ENCODE peak calls at places on chromosomes 3 and 15, in six cellular contexts. B, H, T, V, C and U are unnamed samples.
A peak's percentile ranks its signal among the peaks of the same experiment; 100 is the strongest.

GRCh38 chr3:193897288-193897687 is 238.7 kb upstream of the HES1 start:
- DNase-seq in B (no peak), C (no peak), H (no peak), V (no peak), T (no peak), U (no peak)

GRCh38 chr3:11168881-11169805 is 14.8 kb downstream of the HRH1 start:
- DNase-seq in V (no peak), C (no peak), B (no peak), H (no peak), T (no peak), U (no peak)

GRCh38 chr15:90885432-90886290 is 1.4 kb downstream of the FES start:
- DNase-seq in C (peak; percentile 69), H (peak; percentile 83), T (peak; percentile 91), V (peak; percentile 80), B (peak; percentile 73), U (no peak)

GRCh38 chr3:43584043-43584826 is 37.6 kb downstream of the ANO10 start:
- DNase-seq in C (no peak), B (no peak), T (no peak), V (no peak), H (no peak), U (no peak)

GRCh38 chr3:120773932-120774331 is 31.4 kb downstream of the GTF2E1 start:
- DNase-seq in C (no peak), V (no peak), H (no peak), B (no peak), T (no peak), U (no peak)

GRCh38 chr3:163971861-163972260 is 1106.4 kb downstream of the SI start:
- DNase-seq in V (no peak), B (no peak), C (no peak), T (no peak), H (no peak), U (no peak)

GRCh38 chr3:109396811-109397210 is 59.5 kb upstream of the DPPA4 start:
- DNase-seq in C (peak; percentile 21), H (no peak), B (no peak), T (no peak), V (no peak), U (no peak)

GRCh38 chr15:45346381-45346780 is 32.0 kb downstream of the GATM start:
- DNase-seq in H (no peak), B (no peak), C (no peak), V (no peak), T (no peak), U (no peak)

GRCh38 chr15:48963524-48964113 is at the start of gene SHC4:
- DNase-seq in H (peak; percentile 70), C (peak; percentile 85), T (peak; percentile 67), V (no peak), B (no peak), U (no peak)

GRCh38 chr3:59749291-59749690 is 699.5 kb upstream of the CFAP20DC start:
- DNase-seq in V (peak; percentile 18), C (no peak), B (no peak), H (no peak), T (no peak), U (no peak)

GRCh38 chr3:41148446-41148845 is 50.9 kb upstream of the CTNNB1 start:
- DNase-seq in H (no peak), B (no peak), V (no peak), C (no peak), T (no peak), U (no peak)

GRCh38 chr3:63413523-63413922 is 135.4 kb downstream of the SYNPR start:
- DNase-seq in V (no peak), C (no peak), B (no peak), H (no peak), T (no peak), U (no peak)

GRCh38 chr15:94453227-94453626 is 221.9 kb downstream of the MCTP2 start:
- DNase-seq in C (peak; percentile 47), B (no peak), V (no peak), T (no peak), H (no peak), U (no peak)

GRCh38 chr3:169661567-169662214 is 1.8 kb downstream of the MECOM start:
- DNase-seq in H (no peak), V (no peak), C (peak; percentile 65), T (peak; percentile 76), B (no peak), U (no peak)

GRCh38 chr15:47609693-47610092 is 107.6 kb upstream of the SEMA6D start:
- DNase-seq in H (no peak), B (no peak), C (no peak), V (no peak), T (no peak), U (no peak)

GRCh38 chr15:51585953-51586352 is 36.6 kb downstream of the DMXL2 start:
- DNase-seq in H (no peak), V (no peak), B (no peak), T (no peak), C (no peak), U (no peak)

GRCh38 chr3:60743631-60744164 is 507.6 kb downstream of the FHIT start:
- DNase-seq in H (no peak), V (no peak), T (no peak), C (peak; percentile 81), B (no peak), U (no peak)

GRCh38 chr3:128009952-128010846 is 42.0 kb upstream of the SEC61A1 start:
- DNase-seq in T (no peak), V (no peak), C (no peak), B (no peak), H (no peak), U (no peak)

GRCh38 chr3:9339750-9340449 is 23.0 kb upstream of the THUMPD3 start:
- DNase-seq in B (no peak), T (no peak), H (no peak), C (no peak), V (no peak), U (no peak)

DNA sequence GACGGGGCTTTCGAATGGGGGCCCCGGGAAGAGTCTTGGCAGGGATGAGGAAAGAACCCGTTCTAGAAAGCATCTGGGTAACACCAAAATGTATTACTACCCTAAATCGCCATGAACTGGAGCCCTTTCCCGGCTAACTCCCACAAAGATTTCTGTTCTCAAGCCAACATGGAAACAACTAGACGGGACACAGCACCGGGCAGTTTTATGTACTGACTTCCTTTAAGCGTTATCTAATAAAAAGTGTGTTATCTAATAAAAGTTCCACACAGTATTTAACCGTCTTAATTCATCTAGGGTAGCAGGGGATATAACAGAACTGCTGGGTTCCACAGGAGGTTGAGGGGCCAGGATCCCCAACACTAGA is 308 bp upstream of the C3orf62 start:
- DNase-seq in H (no peak), T (no peak), B (no peak), V (no peak), C (no peak), U (no peak)
- H3K4me3 ChIP-seq in H (peak overlapping the region; percentile 65), T (peak overlapping the region; percentile 54), B (peak overlapping the region; percentile 45), V (peak overlapping the region; percentile 60), C (no peak overlapping the region), U (peak overlapping the region; percentile 64)

DNA sequence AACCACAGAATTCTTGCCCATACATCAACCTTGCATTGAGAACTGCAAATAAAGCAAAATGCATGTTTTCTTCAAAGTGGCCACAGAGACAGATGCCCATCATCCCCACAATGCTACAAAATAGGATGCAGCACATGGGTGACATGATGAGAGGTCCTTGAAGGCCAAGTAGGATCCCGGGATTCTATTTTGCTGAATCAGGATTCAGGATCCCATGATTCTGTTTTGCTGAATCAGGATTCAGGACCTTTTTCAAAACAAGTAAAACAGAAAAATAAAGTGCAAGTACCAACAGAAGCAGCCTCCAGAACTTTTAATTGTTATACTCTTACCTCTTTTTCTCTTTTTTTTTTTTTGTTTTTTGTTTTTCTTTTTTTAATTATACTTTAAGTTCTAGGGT is 242.1 kb upstream of the NR2E3 start:
- DNase-seq in V (no peak), B (no peak), C (no peak), T (no peak), H (no peak), U (no peak)
- H3K27ac ChIP-seq in V (no peak overlapping the region), B (no peak overlapping the region), C (no peak overlapping the region), T (no peak overlapping the region), H (no peak overlapping the region), U (no peak overlapping the region)

GRCh38 chr3:71983694-71984093 is 198.7 kb upstream of the PROK2 start:
- DNase-seq in B (no peak), C (no peak), V (no peak), T (no peak), H (no peak), U (no peak)

GRCh38 chr3:71987089-71987735 is 202.3 kb upstream of the PROK2 start:
- DNase-seq in C (peak; percentile 68), V (no peak), B (no peak), T (no peak), H (no peak), U (no peak)

GRCh38 chr3:71987828-71988227 is 202.9 kb upstream of the PROK2 start:
- DNase-seq in T (no peak), B (no peak), H (no peak), C (peak; percentile 45), V (no peak), U (no peak)

GRCh38 chr3:71989165-71989564 is 204.2 kb upstream of the PROK2 start:
- DNase-seq in H (no peak), T (no peak), C (peak; percentile 44), V (no peak), B (no peak), U (no peak)

DNA sequence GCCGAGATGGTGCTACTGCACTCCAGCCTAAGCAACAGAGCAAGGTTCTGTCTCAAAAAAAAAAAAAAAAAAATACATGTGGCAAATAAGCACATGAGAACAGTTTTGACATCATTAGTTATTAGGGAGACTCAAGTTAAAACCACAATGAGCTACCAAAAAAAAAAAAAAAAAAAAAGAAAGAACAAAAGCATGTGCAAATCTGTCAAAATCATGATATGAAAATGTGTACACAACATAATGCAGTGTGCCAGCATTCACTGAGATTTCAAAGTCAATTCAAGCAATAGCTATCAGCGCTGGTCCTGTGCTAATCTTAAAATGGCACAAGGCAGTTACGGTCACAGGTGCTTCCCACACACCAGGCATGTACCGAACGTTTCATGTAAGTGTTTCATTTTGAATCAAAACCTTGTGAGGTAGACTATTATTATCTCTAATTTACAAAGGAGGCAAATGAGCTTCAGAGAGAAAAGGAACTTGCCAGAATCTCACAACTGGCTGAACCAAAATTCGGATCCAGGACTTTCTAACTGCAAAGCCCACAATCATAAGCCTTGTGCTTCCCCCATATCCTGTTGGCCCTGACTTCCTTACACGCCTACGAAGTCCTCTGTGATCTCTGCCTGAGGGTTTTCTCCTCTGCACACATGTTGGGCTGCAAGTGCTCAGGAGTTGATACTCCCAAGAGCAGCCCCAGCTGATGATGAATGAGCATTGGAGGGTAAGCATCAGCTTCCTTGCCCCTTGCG is 200.1 kb upstream of the PROK2 start:
- DNase-seq in H (no peak), V (no peak), B (no peak), C (no peak), T (no peak), U (no peak)
- H3K4me3 ChIP-seq in H (no peak overlapping the region), V (no peak overlapping the region), B (no peak overlapping the region), C (no peak overlapping the region), T (no peak overlapping the region), U (no peak overlapping the region)

GRCh38 chr15:82530606-82531379 is 9.5 kb downstream of the RPS17 start:
- DNase-seq in H (peak; percentile 72), B (peak; percentile 56), V (peak; percentile 77), C (peak; percentile 87), T (peak; percentile 86), U (no peak)

GRCh38 chr15:82530006-82530405 is 10.3 kb downstream of the RPS17 start:
- DNase-seq in T (no peak), B (no peak), H (no peak), V (no peak), C (no peak), U (no peak)

GRCh38 chr15:82532383-82532990 is 7.8 kb downstream of the RPS17 start:
- DNase-seq in T (no peak), C (no peak), B (no peak), H (no peak), V (no peak), U (no peak)

GRCh38 chr15:82532991-82533481 is 7.2 kb downstream of the RPS17 start:
- DNase-seq in V (no peak), C (no peak), T (no peak), H (no peak), B (no peak), U (no peak)

GRCh38 chr15:82531496-82532382 is 8.5 kb downstream of the RPS17 start:
- DNase-seq in C (no peak), T (no peak), H (no peak), V (no peak), B (no peak), U (no peak)
- H3K27ac ChIP-seq in C (no peak overlapping the region), T (no peak overlapping the region), H (no peak overlapping the region), V (no peak overlapping the region), B (no peak overlapping the region), U (no peak overlapping the region)